ENCODE peak calls at places on chromosome 18, in six cellular contexts. W, J, Y, C, Q and G are unnamed samples.
A peak's percentile ranks its signal among the peaks of the same experiment; 100 is the strongest.

GRCh38 chr18:42414756-42415454 is 459.9 kb downstream of the PIK3C3 start:
- DNase-seq in J (no peak), W (no peak), C (peak; percentile 77), Y (peak; percentile 76), Q (no peak), G (no peak)

GRCh38 chr18:54684786-54685185 is 93.7 kb downstream of the DYNAP start:
- DNase-seq in J (no peak), C (peak; percentile 89), Q (no peak), W (no peak), Y (peak; percentile 80), G (no peak)

GRCh38 chr18:70641156-70641775 is 352.4 kb downstream of the SOCS6 start:
- DNase-seq in Y (no peak), W (no peak), J (no peak), Q (no peak), C (no peak), G (no peak)

GRCh38 chr18:79897940-79898625 is 53.4 kb downstream of the SLC66A2 start:
- DNase-seq in Q (no peak), W (no peak), J (no peak), Y (no peak), C (no peak), G (no peak)

GRCh38 chr18:46555724-46556123 is 101.3 kb downstream of the LOXHD1 start:
- DNase-seq in C (peak; percentile 2), Q (peak; percentile 48), J (peak; percentile 26), Y (no peak), W (no peak), G (no peak)

GRCh38 chr18:41681138-41681881 is 273.7 kb upstream of the PIK3C3 start:
- DNase-seq in W (no peak), Q (no peak), J (no peak), Y (no peak), C (no peak), G (no peak)

GRCh38 chr18:31274915-31275314 is 43.0 kb upstream of the DSG1 start:
- DNase-seq in W (no peak), C (peak; percentile 74), Y (peak; percentile 55), Q (no peak), J (no peak), G (no peak)

GRCh38 chr18:49212819-49213218 is 247.6 kb downstream of the DYM start:
- DNase-seq in W (no peak), C (peak; percentile 94), Y (peak; percentile 69), J (no peak), Q (no peak), G (no peak)

GRCh38 chr18:57586243-57587049 is at the start of gene FECH:
- DNase-seq in J (peak; percentile 41), Y (peak; percentile 56), C (peak; percentile 66), Q (peak; percentile 81), W (peak; percentile 34), G (no peak)
- TF ChIP-seq CTCF in J (peak; percentile 26), Y (no peak), C (no peak), Q (no peak), W (no peak), G (no peak)

GRCh38 chr18:10193446-10193845 is 261.0 kb upstream of the APCDD1 start:
- DNase-seq in Y (no peak), W (no peak), J (no peak), C (no peak), Q (no peak), G (no peak)

GRCh38 chr18:10197097-10197496 is 257.3 kb upstream of the APCDD1 start:
- DNase-seq in Q (no peak), J (no peak), Y (no peak), C (no peak), W (no peak), G (no peak)

GRCh38 chr18:10195529-10195928 is 258.9 kb upstream of the APCDD1 start:
- DNase-seq in Q (no peak), W (no peak), C (no peak), J (no peak), Y (no peak), G (no peak)

GRCh38 chr18:10190564-10190963 is 263.9 kb upstream of the APCDD1 start:
- DNase-seq in Y (peak; percentile 75), C (peak; percentile 21), W (no peak), J (no peak), Q (no peak), G (no peak)

GRCh38 chr18:10194592-10194991 is 259.8 kb upstream of the APCDD1 start:
- DNase-seq in Q (no peak), Y (no peak), C (peak; percentile 23), J (no peak), W (no peak), G (no peak)
- TF ChIP-seq CTCF in Q (no peak), Y (no peak), C (peak; percentile 26), J (no peak), W (no peak), G (peak; percentile 15)

DNA sequence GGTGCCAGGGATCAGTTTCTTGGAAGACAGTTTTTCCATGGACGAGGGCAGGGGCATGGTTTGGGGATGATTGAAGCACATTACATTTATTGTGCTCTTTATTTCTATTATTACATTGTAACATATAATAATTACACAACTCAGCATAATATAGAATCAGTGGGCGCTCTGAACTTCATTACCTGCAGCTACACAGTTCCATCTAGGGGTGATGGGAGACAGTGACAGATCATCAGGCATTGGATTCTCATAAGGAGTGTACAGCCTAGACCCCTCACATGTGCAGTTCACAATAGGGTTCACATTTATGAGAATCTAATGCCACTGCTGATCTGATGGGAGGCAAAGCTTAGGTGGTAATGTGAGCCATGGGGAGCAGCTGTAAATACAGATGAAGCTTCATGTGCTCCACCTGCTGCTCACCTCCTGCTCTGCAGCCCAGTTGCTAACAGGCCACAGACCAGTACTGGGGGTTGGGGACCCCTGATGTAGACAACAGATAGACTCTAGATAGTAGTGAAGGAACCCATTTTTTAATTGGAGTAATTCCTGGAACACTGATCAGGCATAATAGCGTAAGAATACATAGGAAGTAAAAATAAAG is 41.5 kb upstream of the MC4R start:
- DNase-seq in Y (no peak), C (peak; percentile 58), J (no peak), Q (peak; percentile 29), W (no peak), G (no peak)
- TF ChIP-seq CTCF in Y (peak; percentile 64), C (peak; percentile 82), J (peak; percentile 54), Q (peak; percentile 47), W (no peak), G (peak; percentile 64)

GRCh38 chr18:676069-676468 is 18.6 kb downstream of the TYMS start:
- DNase-seq in C (no peak), W (no peak), Q (no peak), Y (no peak), J (no peak), G (no peak)
- TF ChIP-seq CTCF in C (no peak), W (no peak), Q (no peak), Y (no peak), J (no peak), G (no peak)

DNA sequence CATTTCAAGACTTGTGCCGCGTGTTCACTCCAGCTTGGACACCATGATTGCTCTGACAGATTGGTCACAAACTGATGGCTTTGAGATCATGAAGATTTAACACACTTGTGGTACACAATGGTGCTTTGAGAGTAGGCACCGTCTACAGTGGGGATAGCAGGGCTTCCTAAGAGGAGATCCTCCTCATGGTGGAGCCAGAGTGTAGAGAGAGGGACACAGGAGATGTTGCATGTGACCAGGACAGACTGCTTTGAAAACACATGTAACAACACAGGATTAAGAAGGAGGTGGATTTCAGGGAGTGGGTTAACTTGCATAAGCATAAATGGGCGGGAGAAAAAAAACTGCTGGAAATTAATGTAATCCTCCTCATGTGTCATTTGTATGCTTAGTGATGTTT is 95.7 kb upstream of the LINC00305 start:
- DNase-seq in Y (no peak), Q (peak; percentile 11), J (no peak), C (peak; percentile 18), W (no peak), G (no peak)
- TF ChIP-seq CTCF in Y (no peak), Q (peak; percentile 30), J (no peak), C (peak; percentile 17), W (no peak), G (no peak)